ENCODE peak calls at places on chromosomes 11 and 22, in eight cellular contexts. One of them, this sample, is unnamed.

GRCh38 chr11:75428301-75428724 is 4.7 kb downstream of the KLHL35 start:
- DNase-seq in ureter: peak; percentile 77
- DNase-seq in non-pigmented ciliary epithelial cell: peak; percentile 70
- DNase-seq in EL: peak; percentile 70
- DNase-seq in T-helper 1 cell: peak; percentile 52
- DNase-seq in right cardiac atrium: peak; percentile 94
- DNase-seq in nucleus accumbens: peak; percentile 77
- DNase-seq in activated T-helper 1 cell treated with anti-CD3 and anti-CD28 coated beads, Interleukin-12 subunit alpha, Interleukin-12 subunit beta, Interleukin-2, Interleukin-4 antibody, amounts not matched to agents 30 ng/mL and 10 ng/mL and 1 ng/mL, durations not matched to agents 14 hours and 24 hours and 36 hours: peak; percentile 64
- DNase-seq in this sample: peak; percentile 84

GRCh38 chr11:130124096-130124495 is 35.5 kb upstream of the ST14 start:
- DNase-seq in activated T-helper 1 cell treated with anti-CD3 and anti-CD28 coated beads, Interleukin-12 subunit alpha, Interleukin-12 subunit beta, Interleukin-2, Interleukin-4 antibody, amounts not matched to agents 30 ng/mL and 10 ng/mL and 1 ng/mL, durations not matched to agents 14 hours and 24 hours and 36 hours: no peak
- DNase-seq in ureter: peak; percentile 69
- DNase-seq in EL: peak; percentile 85
- DNase-seq in nucleus accumbens: no peak
- DNase-seq in right cardiac atrium: peak; percentile 85
- DNase-seq in non-pigmented ciliary epithelial cell: peak; percentile 70
- DNase-seq in T-helper 1 cell: no peak
- DNase-seq in this sample: no peak

GRCh38 chr11:1230121-1230455 is 7.2 kb downstream of the MUC5B start:
- DNase-seq in right cardiac atrium: no peak
- DNase-seq in ureter: no peak
- DNase-seq in EL: no peak
- DNase-seq in T-helper 1 cell: no peak
- DNase-seq in non-pigmented ciliary epithelial cell: no peak
- DNase-seq in activated T-helper 1 cell treated with anti-CD3 and anti-CD28 coated beads, Interleukin-12 subunit alpha, Interleukin-12 subunit beta, Interleukin-2, Interleukin-4 antibody, amounts not matched to agents 30 ng/mL and 10 ng/mL and 1 ng/mL, durations not matched to agents 14 hours and 24 hours and 36 hours: no peak
- DNase-seq in nucleus accumbens: no peak
- DNase-seq in this sample: no peak

GRCh38 chr11:7353100-7353499 is 101.4 kb downstream of the SYT9 start:
- DNase-seq in non-pigmented ciliary epithelial cell: no peak
- DNase-seq in T-helper 1 cell: no peak
- DNase-seq in ureter: no peak
- DNase-seq in activated T-helper 1 cell treated with anti-CD3 and anti-CD28 coated beads, Interleukin-12 subunit alpha, Interleukin-12 subunit beta, Interleukin-2, Interleukin-4 antibody, amounts not matched to agents 30 ng/mL and 10 ng/mL and 1 ng/mL, durations not matched to agents 14 hours and 24 hours and 36 hours: no peak
- DNase-seq in EL: peak; percentile 34
- DNase-seq in nucleus accumbens: no peak
- DNase-seq in right cardiac atrium: no peak
- DNase-seq in this sample: no peak

GRCh38 chr11:35605691-35606090 is 12.6 kb upstream of the FJX1 start:
- DNase-seq in activated T-helper 1 cell treated with anti-CD3 and anti-CD28 coated beads, Interleukin-12 subunit alpha, Interleukin-12 subunit beta, Interleukin-2, Interleukin-4 antibody, amounts not matched to agents 30 ng/mL and 10 ng/mL and 1 ng/mL, durations not matched to agents 14 hours and 24 hours and 36 hours: no peak
- DNase-seq in ureter: no peak
- DNase-seq in right cardiac atrium: peak; percentile 40
- DNase-seq in T-helper 1 cell: no peak
- DNase-seq in EL: no peak
- DNase-seq in non-pigmented ciliary epithelial cell: no peak
- DNase-seq in nucleus accumbens: no peak
- DNase-seq in this sample: peak; percentile 86

GRCh38 chr11:17314232-17314547 is 37.4 kb upstream of the NCR3LG1 start:
- DNase-seq in ureter: no peak
- DNase-seq in T-helper 1 cell: no peak
- DNase-seq in non-pigmented ciliary epithelial cell: peak; percentile 70
- DNase-seq in activated T-helper 1 cell treated with anti-CD3 and anti-CD28 coated beads, Interleukin-12 subunit alpha, Interleukin-12 subunit beta, Interleukin-2, Interleukin-4 antibody, amounts not matched to agents 30 ng/mL and 10 ng/mL and 1 ng/mL, durations not matched to agents 14 hours and 24 hours and 36 hours: no peak
- DNase-seq in EL: peak; percentile 78
- DNase-seq in right cardiac atrium: no peak
- DNase-seq in nucleus accumbens: no peak
- DNase-seq in this sample: no peak

GRCh38 chr11:93221539-93221938 is 23.7 kb upstream of the SLC36A4 start:
- DNase-seq in ureter: no peak
- DNase-seq in EL: no peak
- DNase-seq in non-pigmented ciliary epithelial cell: no peak
- DNase-seq in nucleus accumbens: no peak
- DNase-seq in activated T-helper 1 cell treated with anti-CD3 and anti-CD28 coated beads, Interleukin-12 subunit alpha, Interleukin-12 subunit beta, Interleukin-2, Interleukin-4 antibody, amounts not matched to agents 30 ng/mL and 10 ng/mL and 1 ng/mL, durations not matched to agents 14 hours and 24 hours and 36 hours: no peak
- DNase-seq in right cardiac atrium: no peak
- DNase-seq in T-helper 1 cell: no peak
- DNase-seq in this sample: no peak

GRCh38 chr22:45804986-45805325 is 133.3 kb downstream of the ATXN10 start:
- DNase-seq in ureter: no peak
- DNase-seq in right cardiac atrium: no peak
- DNase-seq in non-pigmented ciliary epithelial cell: peak; percentile 91
- DNase-seq in activated T-helper 1 cell treated with anti-CD3 and anti-CD28 coated beads, Interleukin-12 subunit alpha, Interleukin-12 subunit beta, Interleukin-2, Interleukin-4 antibody, amounts not matched to agents 30 ng/mL and 10 ng/mL and 1 ng/mL, durations not matched to agents 14 hours and 24 hours and 36 hours: no peak
- DNase-seq in nucleus accumbens: no peak
- DNase-seq in T-helper 1 cell: no peak
- DNase-seq in EL: peak; percentile 97
- DNase-seq in this sample: no peak

GRCh38 chr11:85089654-85090053 is 537.5 kb downstream of the DLG2 start:
- DNase-seq in EL: no peak
- DNase-seq in activated T-helper 1 cell treated with anti-CD3 and anti-CD28 coated beads, Interleukin-12 subunit alpha, Interleukin-12 subunit beta, Interleukin-2, Interleukin-4 antibody, amounts not matched to agents 30 ng/mL and 10 ng/mL and 1 ng/mL, durations not matched to agents 14 hours and 24 hours and 36 hours: no peak
- DNase-seq in right cardiac atrium: no peak
- DNase-seq in nucleus accumbens: no peak
- DNase-seq in T-helper 1 cell: no peak
- DNase-seq in non-pigmented ciliary epithelial cell: no peak
- DNase-seq in ureter: no peak
- DNase-seq in this sample: no peak